ENCODE peak calls at places on chromosomes 12 and 14, in five cellular contexts. A is astrocyte, W is GM12878, F is upper lobe of right lung, D is heart right ventricle. Q is an unnamed sample.
A peak's percentile ranks its signal among the peaks of the same experiment; 100 is the strongest.

GRCh38 chr12:46472893-46473633 is 100.5 kb upstream of the SLC38A2 start:
- DNase-seq in A (peak; percentile 66), W (no peak), F (no peak), D (no peak), Q (no peak)

GRCh38 chr12:75208851-75209781 is 523 bp downstream of the KCNC2 start:
- DNase-seq in A (peak; percentile 34), W (no peak), F (no peak), D (no peak), Q (no peak)

GRCh38 chr14:50447491-50447890 is 50.8 kb upstream of the CDKL1 start:
- DNase-seq in A (peak; percentile 69), W (no peak), F (no peak), D (no peak), Q (no peak)

GRCh38 chr12:45598761-45599160 is 130.7 kb upstream of the ARID2 start:
- DNase-seq in A (no peak), W (no peak), F (no peak), D (no peak), Q (no peak)

GRCh38 chr14:25042362-25043299 is 7.3 kb downstream of the STXBP6 start:
- DNase-seq in A (peak; percentile 42), W (no peak), F (no peak), D (no peak), Q (no peak)

GRCh38 chr12:88509851-88510250 is 70.4 kb downstream of the KITLG start:
- DNase-seq in A (no peak), W (no peak), F (no peak), D (no peak), Q (no peak)

GRCh38 chr12:30428098-30428497 is 267.6 kb downstream of the IPO8 start:
- DNase-seq in A (no peak), W (no peak), F (no peak), D (no peak), Q (no peak)

GRCh38 chr14:50943943-50944646 is at the start of gene PYGL:
- DNase-seq in A (peak; percentile 52), W (no peak), F (peak; percentile 92), D (peak; percentile 80), Q (no peak)

GRCh38 chr14:71130491-71131179 is 223.4 kb downstream of the PCNX1 start:
- DNase-seq in A (peak; percentile 82), W (peak; percentile 20), F (no peak), D (no peak), Q (no peak)

GRCh38 chr12:29521951-29522350 is 24.5 kb upstream of the OVCH1 start:
- DNase-seq in A (peak; percentile 55), W (no peak), F (no peak), D (no peak), Q (no peak)

GRCh38 chr14:99129998-99130397 is 142.0 kb downstream of the BCL11B start:
- DNase-seq in A (no peak), W (no peak), F (no peak), D (no peak), Q (no peak)

GRCh38 chr14:71193663-71194062 is 286.4 kb downstream of the PCNX1 start:
- DNase-seq in A (no peak), W (no peak), F (no peak), D (no peak), Q (no peak)

GRCh38 chr14:76924363-76925151 is 98.3 kb downstream of the LRRC74A start:
- DNase-seq in A (no peak), W (no peak), F (no peak), D (no peak), Q (no peak)

GRCh38 chr14:64634558-64634957 is 69.7 kb upstream of the PLEKHG3 start:
- DNase-seq in A (no peak), W (no peak), F (no peak), D (no peak), Q (no peak)

GRCh38 chr12:14886271-14886670 is 617 bp upstream of the MGP start:
- DNase-seq in A (no peak), W (no peak), F (no peak), D (no peak), Q (no peak)

GRCh38 chr12:69563166-69563762 is 22.0 kb upstream of the CCT2 start:
- DNase-seq in A (no peak), W (no peak), F (no peak), D (no peak), Q (no peak)

GRCh38 chr14:73239463-73240241 is 2.3 kb downstream of the PAPLN start:
- DNase-seq in A (peak; percentile 52), W (no peak), F (no peak), D (no peak), Q (no peak)

GRCh38 chr14:68968051-68968450 is 11.1 kb downstream of the ACTN1 start:
- DNase-seq in A (no peak), W (no peak), F (no peak), D (no peak), Q (no peak)

GRCh38 chr12:12469386-12469785 is 93.3 kb downstream of the DUSP16 start:
- DNase-seq in A (no peak), W (no peak), F (no peak), D (no peak), Q (no peak)

GRCh38 chr12:98893126-98893525 is 248.0 kb downstream of the APAF1 start:
- DNase-seq in A (no peak), W (no peak), F (no peak), D (no peak), Q (no peak)

GRCh38 chr12:100346660-100347059 is 10.2 kb upstream of the SLC17A8 start:
- DNase-seq in A (peak; percentile 35), W (no peak), F (no peak), D (no peak), Q (no peak)

DNA sequence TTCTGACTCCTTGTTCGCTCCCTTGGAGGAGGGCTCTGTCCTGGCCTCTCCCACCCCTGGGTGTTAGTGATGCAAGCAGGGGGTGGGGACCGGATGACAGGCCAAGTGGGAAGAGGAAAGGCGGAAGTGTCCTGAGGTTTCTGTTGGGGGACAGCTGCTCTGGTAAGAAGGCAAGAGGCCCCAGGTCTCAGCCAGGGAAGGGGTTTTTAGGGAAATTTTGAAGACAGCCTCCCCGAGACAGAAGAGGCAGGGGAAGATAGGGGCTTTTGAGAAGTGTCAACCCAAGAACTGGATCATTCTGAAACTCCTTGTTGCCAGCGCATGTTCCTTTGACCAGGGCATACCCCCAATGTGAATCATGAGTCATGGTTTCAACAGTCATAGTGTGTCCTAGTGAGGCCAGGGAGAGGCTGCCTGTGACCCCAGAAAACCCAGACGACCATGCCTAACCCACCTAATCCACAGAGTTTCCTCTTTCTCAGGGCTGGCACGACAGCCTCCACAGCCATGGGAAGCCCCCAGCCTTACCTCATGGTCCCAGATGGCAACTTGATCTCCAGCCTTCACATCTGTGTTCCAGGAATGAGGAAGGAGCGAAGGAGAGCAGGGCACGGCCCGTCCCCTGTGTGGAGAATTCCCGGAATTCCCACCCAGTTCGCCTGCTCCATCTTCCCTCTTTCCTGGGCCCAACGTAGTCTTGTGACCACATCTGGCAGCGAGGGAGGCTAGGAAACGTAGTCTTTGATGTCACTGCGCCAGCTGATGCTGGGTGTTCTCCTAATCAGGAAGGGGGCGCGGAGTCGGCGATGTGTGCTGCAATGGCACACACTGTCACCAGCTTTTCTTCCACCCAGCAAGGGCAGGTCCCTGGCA is 4.9 kb upstream of the GPR132 start:
- DNase-seq in A (no peak), W (peak; percentile 98), F (peak; percentile 74), D (peak; percentile 41), Q (no peak)
- H3K4me3 ChIP-seq in A (no peak overlapping the region), W (peak overlapping the region; percentile 40), F (no peak overlapping the region), D (no peak overlapping the region), Q (no peak overlapping the region)

GRCh38 chr12:6072302-6072752 is 52.1 kb downstream of the VWF start:
- DNase-seq in A (peak; percentile 67), W (no peak), F (no peak), D (no peak), Q (no peak)
- TF ChIP-seq CTCF in A (peak; percentile 20), W (no peak), F (peak; percentile 11), D (no peak), Q (peak; percentile 40)

GRCh38 chr12:34605510-34605887 is 583.2 kb downstream of the ALG10 start:
- DNase-seq in A (no peak), W (no peak), F (no peak), D (no peak), Q (no peak)

GRCh38 chr12:34604631-34605509 is 582.6 kb downstream of the ALG10 start:
- DNase-seq in A (no peak), W (no peak), F (peak; percentile 46), D (no peak), Q (no peak)

GRCh38 chr12:34602213-34602940 is 580.1 kb downstream of the ALG10 start:
- DNase-seq in A (no peak), W (no peak), F (no peak), D (no peak), Q (no peak)

GRCh38 chr12:34603382-34604035 is 581.2 kb downstream of the ALG10 start:
- DNase-seq in A (no peak), W (no peak), F (no peak), D (no peak), Q (no peak)

DNA sequence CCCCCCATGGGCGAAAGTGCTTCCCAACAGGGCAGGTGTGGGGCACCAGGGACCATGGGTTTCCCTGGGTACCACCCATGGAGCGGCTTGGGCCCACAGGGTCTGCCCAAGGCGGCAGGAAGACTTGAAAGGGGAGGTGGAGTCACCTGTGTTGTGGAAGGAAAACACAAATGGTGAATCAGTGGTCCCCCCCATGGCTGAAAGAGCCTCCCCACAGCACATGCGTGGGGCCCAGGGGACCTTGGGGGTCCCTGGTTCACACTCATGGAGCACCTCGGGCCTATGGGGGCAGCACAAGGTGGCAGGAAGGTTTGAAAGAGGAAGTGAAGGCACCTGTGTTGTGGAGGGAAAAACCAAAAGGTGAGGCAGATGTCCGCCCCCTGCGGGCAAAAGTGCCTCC is 581.9 kb downstream of the ALG10 start:
- DNase-seq in A (no peak), W (no peak), F (peak; percentile 55), D (no peak), Q (no peak)
- H3K27me3 ChIP-seq in A (no peaks in the 10 kb centered on the region), W (no peaks in the 10 kb centered on the region), F (no peaks in the 10 kb centered on the region), D (no peaks in the 10 kb centered on the region), Q (no peaks in the 10 kb centered on the region)

GRCh38 chr14:102805941-102806340 is 28.7 kb downstream of the TRAF3 start:
- DNase-seq in A (no peak), W (no peak), F (no peak), D (no peak), Q (no peak)

GRCh38 chr14:102803139-102803538 is 25.9 kb downstream of the TRAF3 start:
- DNase-seq in A (no peak), W (no peak), F (no peak), D (no peak), Q (no peak)

GRCh38 chr14:102804858-102805257 is 27.6 kb downstream of the TRAF3 start:
- DNase-seq in A (no peak), W (no peak), F (no peak), D (no peak), Q (no peak)

GRCh38 chr14:102806447-102806846 is 29.2 kb downstream of the TRAF3 start:
- DNase-seq in A (no peak), W (no peak), F (no peak), D (no peak), Q (no peak)

DNA sequence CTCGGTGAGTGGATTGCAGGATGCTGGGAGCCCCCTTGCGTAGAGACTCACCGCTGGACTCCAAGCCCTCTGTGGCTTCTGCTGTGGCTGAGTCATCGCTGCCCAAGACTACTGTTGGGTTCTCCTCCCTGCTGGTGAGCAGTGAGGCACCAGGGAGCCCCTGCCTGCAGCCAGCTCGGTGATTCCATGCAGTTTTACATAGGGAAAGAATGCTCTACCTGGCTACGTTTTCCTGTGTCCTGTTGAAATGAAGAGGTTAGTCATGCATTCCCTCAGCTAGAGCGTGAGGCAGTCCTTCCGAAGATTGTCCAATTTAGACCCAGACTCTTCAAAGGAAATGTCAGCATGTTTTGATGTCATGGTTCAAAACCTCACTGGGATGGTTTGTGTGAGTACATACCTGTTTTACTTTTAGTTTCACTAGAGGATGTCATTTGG is 28.2 kb downstream of the TRAF3 start:
- DNase-seq in A (peak; percentile 76), W (no peak), F (no peak), D (no peak), Q (no peak)
- H3K4me3 ChIP-seq in A (no peak overlapping the region), W (peak overlapping the region; percentile 43), F (no peak overlapping the region), D (no peak overlapping the region), Q (no peak overlapping the region)